ENCODE peak calls at places on chromosomes 16 and 17, in four cellular contexts. One of them, this sample, is unnamed.

GRCh38 chr17:49779730-49780220 is 8.7 kb upstream of the KAT7 start:
- DNase-seq in tibial nerve: peak; percentile 75
- DNase-seq in fibroblast of lung: peak; percentile 79
- DNase-seq in HFFc6: peak; percentile 87
- DNase-seq in this sample: peak; percentile 75

GRCh38 chr17:65013613-65014391 is 42.7 kb downstream of the GNA13 start:
- DNase-seq in HFFc6: peak; percentile 81
- DNase-seq in tibial nerve: no peak
- DNase-seq in fibroblast of lung: peak; percentile 93
- DNase-seq in this sample: peak; percentile 85

GRCh38 chr16:82322177-82322576 is 152.2 kb upstream of the MPHOSPH6 start:
- DNase-seq in fibroblast of lung: no peak
- DNase-seq in HFFc6: no peak
- DNase-seq in tibial nerve: no peak
- DNase-seq in this sample: peak; percentile 27

GRCh38 chr17:7439462-7440112 is at the start of gene FGF11:
- DNase-seq in tibial nerve: no peak
- DNase-seq in fibroblast of lung: no peak
- DNase-seq in HFFc6: no peak
- DNase-seq in this sample: no peak

GRCh38 chr17:78774456-78774855 is 7.6 kb downstream of the CYTH1 start:
- DNase-seq in tibial nerve: no peak
- DNase-seq in HFFc6: no peak
- DNase-seq in fibroblast of lung: no peak
- DNase-seq in this sample: peak; percentile 39

GRCh38 chr16:67661101-67661661 is 421 bp downstream of the PARD6A start:
- DNase-seq in HFFc6: peak; percentile 53
- DNase-seq in fibroblast of lung: peak; percentile 34
- DNase-seq in tibial nerve: no peak
- DNase-seq in this sample: peak; percentile 61

GRCh38 chr17:15502315-15503112 is 35.1 kb upstream of the CDRT4 start:
- DNase-seq in fibroblast of lung: peak; percentile 96
- DNase-seq in HFFc6: peak; percentile 90
- DNase-seq in tibial nerve: peak; percentile 94
- DNase-seq in this sample: peak; percentile 64

GRCh38 chr17:78962345-78962983 is 17.3 kb downstream of the LGALS3BP start:
- DNase-seq in tibial nerve: no peak
- DNase-seq in fibroblast of lung: no peak
- DNase-seq in HFFc6: peak; percentile 56
- DNase-seq in this sample: peak; percentile 46

GRCh38 chr17:43832168-43832975 is 574 bp downstream of the MPP3 start:
- DNase-seq in fibroblast of lung: peak; percentile 57
- DNase-seq in tibial nerve: peak; percentile 22
- DNase-seq in HFFc6: peak; percentile 68
- DNase-seq in this sample: peak; percentile 83

GRCh38 chr17:927611-928461 is 51.7 kb downstream of the NXN start:
- DNase-seq in fibroblast of lung: peak; percentile 97
- DNase-seq in tibial nerve: no peak
- DNase-seq in HFFc6: peak; percentile 95
- DNase-seq in this sample: peak; percentile 94

GRCh38 chr17:8949061-8949622 is 16.4 kb downstream of the PIK3R5 start:
- DNase-seq in tibial nerve: no peak
- DNase-seq in fibroblast of lung: no peak
- DNase-seq in HFFc6: no peak
- DNase-seq in this sample: no peak

GRCh38 chr16:27471661-27472060 is 69.7 kb downstream of the IL21R start:
- DNase-seq in HFFc6: no peak
- DNase-seq in tibial nerve: no peak
- DNase-seq in fibroblast of lung: no peak
- DNase-seq in this sample: no peak

GRCh38 chr17:77354721-77355455 is 214.1 kb downstream of the SEC14L1 start:
- DNase-seq in tibial nerve: no peak
- DNase-seq in fibroblast of lung: peak; percentile 95
- DNase-seq in HFFc6: peak; percentile 98
- DNase-seq in this sample: peak; percentile 85

GRCh38 chr17:73566905-73567782 is 77.1 kb downstream of the SDK2 start:
- DNase-seq in tibial nerve: no peak
- DNase-seq in HFFc6: no peak
- DNase-seq in fibroblast of lung: no peak
- DNase-seq in this sample: no peak

GRCh38 chr16:23729503-23730424 is 16.7 kb upstream of the ERN2 start:
- DNase-seq in tibial nerve: no peak
- DNase-seq in HFFc6: no peak
- DNase-seq in fibroblast of lung: peak; percentile 90
- DNase-seq in this sample: peak; percentile 26

GRCh38 chr17:11628831-11629230 is 30.6 kb downstream of the DNAH9 start:
- DNase-seq in HFFc6: no peak
- DNase-seq in fibroblast of lung: no peak
- DNase-seq in tibial nerve: no peak
- DNase-seq in this sample: no peak

GRCh38 chr17:37177234-37177633 is 198.6 kb upstream of the C17orf78 start:
- DNase-seq in fibroblast of lung: peak; percentile 8
- DNase-seq in HFFc6: no peak
- DNase-seq in tibial nerve: no peak
- DNase-seq in this sample: peak; percentile 61

GRCh38 chr17:76585048-76585648 is 512 bp downstream of the ST6GALNAC2 start:
- DNase-seq in tibial nerve: no peak
- DNase-seq in HFFc6: no peak
- DNase-seq in fibroblast of lung: no peak
- DNase-seq in this sample: no peak

GRCh38 chr17:12457493-12457892 is 208.2 kb upstream of the MYOCD start:
- DNase-seq in tibial nerve: no peak
- DNase-seq in fibroblast of lung: no peak
- DNase-seq in HFFc6: peak; percentile 74
- DNase-seq in this sample: no peak

GRCh38 chr17:75549246-75550138 is 24.0 kb downstream of the LLGL2 start:
- DNase-seq in tibial nerve: no peak
- DNase-seq in HFFc6: no peak
- DNase-seq in fibroblast of lung: no peak
- DNase-seq in this sample: peak; percentile 70

GRCh38 chr17:77433385-77434135 is 292.8 kb downstream of the SEC14L1 start:
- DNase-seq in tibial nerve: no peak
- DNase-seq in fibroblast of lung: peak; percentile 58
- DNase-seq in HFFc6: peak; percentile 62
- DNase-seq in this sample: no peak

GRCh38 chr17:73427198-73427597 is 115.4 kb upstream of the CDC42EP4 start:
- DNase-seq in fibroblast of lung: no peak
- DNase-seq in HFFc6: no peak
- DNase-seq in tibial nerve: no peak
- DNase-seq in this sample: no peak

GRCh38 chr17:28252436-28252835 is 66.6 kb upstream of the TMEM97 start:
- DNase-seq in tibial nerve: no peak
- DNase-seq in HFFc6: peak; percentile 75
- DNase-seq in fibroblast of lung: peak; percentile 39
- DNase-seq in this sample: peak; percentile 91

GRCh38 chr16:87604572-87605135 is 2.3 kb downstream of the JPH3 start:
- DNase-seq in tibial nerve: no peak
- DNase-seq in HFFc6: no peak
- DNase-seq in fibroblast of lung: no peak
- DNase-seq in this sample: no peak

GRCh38 chr17:52159159-52159809 is 770 bp upstream of the CA10 start:
- DNase-seq in HFFc6: no peak
- DNase-seq in tibial nerve: no peak
- DNase-seq in fibroblast of lung: no peak
- DNase-seq in this sample: no peak

GRCh38 chr16:66605177-66605999 is 884 bp downstream of the CMTM3 start:
- DNase-seq in tibial nerve: peak; percentile 40
- DNase-seq in fibroblast of lung: peak; percentile 18
- DNase-seq in HFFc6: peak; percentile 1
- DNase-seq in this sample: peak; percentile 32

GRCh38 chr17:68383443-68384321 is 73.6 kb downstream of the WIPI1 start:
- DNase-seq in HFFc6: peak; percentile 25
- DNase-seq in tibial nerve: peak; percentile 24
- DNase-seq in fibroblast of lung: peak; percentile 94
- DNase-seq in this sample: no peak

GRCh38 chr17:6430769-6431168 is 4.2 kb downstream of the AIPL1 start:
- DNase-seq in tibial nerve: no peak
- DNase-seq in HFFc6: no peak
- DNase-seq in fibroblast of lung: no peak
- DNase-seq in this sample: no peak
- TF ChIP-seq CTCF in tibial nerve: no peak
- TF ChIP-seq CTCF in HFFc6: peak; percentile 75
- TF ChIP-seq CTCF in fibroblast of lung: peak; percentile 43
- TF ChIP-seq CTCF in this sample: peak; percentile 32

DNA sequence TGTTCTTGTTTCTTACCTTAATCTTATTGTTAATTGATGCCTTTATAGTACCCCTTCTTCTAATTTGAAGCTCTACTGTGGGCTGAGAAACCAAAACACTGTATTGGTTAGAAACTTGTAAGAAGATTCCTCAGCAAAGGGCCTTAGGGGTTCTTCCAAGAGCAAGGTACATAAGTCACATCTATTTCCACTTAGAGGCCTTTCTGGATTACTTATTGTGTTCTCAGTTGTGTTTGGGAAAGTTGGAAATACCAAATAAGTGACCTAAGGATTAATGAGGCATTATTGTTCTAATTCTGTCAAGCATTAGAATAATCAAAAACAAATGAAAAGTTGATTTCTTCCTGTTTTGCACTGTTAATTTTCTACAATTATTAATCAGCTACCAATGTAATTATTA is 85.8 kb downstream of the SKAP1 start:
- DNase-seq in HFFc6: no peak
- DNase-seq in fibroblast of lung: no peak
- DNase-seq in tibial nerve: no peak
- DNase-seq in this sample: no peak
- TF ChIP-seq CTCF in HFFc6: no peak
- TF ChIP-seq CTCF in fibroblast of lung: no peak
- TF ChIP-seq CTCF in tibial nerve: no peak
- TF ChIP-seq CTCF in this sample: no peak

GRCh38 chr17:62052765-62053338 is 12.2 kb downstream of the MED13 start:
- DNase-seq in tibial nerve: no peak
- DNase-seq in fibroblast of lung: no peak
- DNase-seq in HFFc6: no peak
- DNase-seq in this sample: no peak
- TF ChIP-seq CTCF in tibial nerve: no peak
- TF ChIP-seq CTCF in fibroblast of lung: no peak
- TF ChIP-seq CTCF in HFFc6: no peak
- TF ChIP-seq CTCF in this sample: no peak

GRCh38 chr16:46690281-46691178 is 1.1 kb downstream of the ORC6 start:
- DNase-seq in HFFc6: no peak
- DNase-seq in fibroblast of lung: peak; percentile 52
- DNase-seq in tibial nerve: no peak
- DNase-seq in this sample: peak; percentile 20
- TF ChIP-seq CTCF in HFFc6: peak; percentile 39
- TF ChIP-seq CTCF in fibroblast of lung: no peak
- TF ChIP-seq CTCF in tibial nerve: no peak
- TF ChIP-seq CTCF in this sample: no peak

This sample was measured in epithelial cell of esophagus.